ENCODE peak calls at places on chromosome 21, in six cellular contexts. R, P, D, M, K and B are unnamed samples.

GRCh38 chr21:41536076-41536826 is 28.3 kb upstream of the TMPRSS2 start:
- DNase-seq in D (no peak), R (no peak), K (no peak), P (no peak), M (no peak), B (no peak)

GRCh38 chr21:42677339-42678117 is 24.1 kb downstream of the PDE9A start:
- DNase-seq in R (no peak), M (no peak), D (no peak), K (no peak), P (no peak), B (peak)

GRCh38 chr21:24456358-24456757 is 1150.9 kb downstream of the MRPL39 start:
- DNase-seq in P (no peak), M (no peak), R (no peak), D (no peak), K (no peak), B (no peak)

GRCh38 chr21:16751705-16752104 is 761.1 kb upstream of the CXADR start:
- DNase-seq in D (no peak), R (no peak), M (no peak), P (no peak), K (no peak), B (no peak)

GRCh38 chr21:30620080-30620479 is 347 bp upstream of the KRTAP20-4 start:
- DNase-seq in K (no peak), R (no peak), P (no peak), D (no peak), M (no peak), B (no peak)

GRCh38 chr21:42850866-42851391 is 28.4 kb downstream of the WDR4 start:
- DNase-seq in K (peak), P (peak), R (peak), M (peak), D (no peak), B (peak)

GRCh38 chr21:25402134-25402957 is 204.9 kb downstream of the MRPL39 start:
- DNase-seq in K (no peak), D (no peak), P (no peak), R (no peak), M (no peak), B (peak)

GRCh38 chr21:29717659-29718058 is 222.1 kb downstream of the GRIK1 start:
- DNase-seq in K (no peak), P (no peak), R (no peak), M (no peak), D (no peak), B (no peak)

GRCh38 chr21:46549650-46550049 is 55.2 kb downstream of the S100B start:
- DNase-seq in P (no peak), K (no peak), M (no peak), R (no peak), D (no peak), B (no peak)

GRCh38 chr21:15065381-15066230 is 806 bp upstream of the NRIP1 start:
- DNase-seq in R (peak), K (peak), P (peak), D (no peak), M (peak), B (peak)

GRCh38 chr21:30988706-30989105 is 49.6 kb downstream of the KRTAP19-8 start:
- DNase-seq in M (no peak), R (no peak), K (no peak), P (no peak), D (no peak), B (no peak)

GRCh38 chr21:15293251-15293650 is 228.5 kb upstream of the NRIP1 start:
- DNase-seq in M (peak), D (peak), P (peak), K (no peak), R (no peak), B (no peak)

GRCh38 chr21:44323591-44323990 is 15.6 kb downstream of the CFAP410 start:
- DNase-seq in D (no peak), P (no peak), M (no peak), R (no peak), K (no peak), B (no peak)

GRCh38 chr21:31162827-31163226 is 124.6 kb upstream of the KRTAP19-8 start:
- DNase-seq in R (no peak), M (no peak), D (no peak), K (peak), P (no peak), B (no peak)

GRCh38 chr21:42153046-42153685 is 65.8 kb upstream of the ABCG1 start:
- DNase-seq in P (no peak), R (no peak), D (no peak), K (no peak), M (no peak), B (no peak)

GRCh38 chr21:38330671-38331070 is 73.9 kb downstream of the KCNJ15 start:
- DNase-seq in D (no peak), M (no peak), P (no peak), K (no peak), R (no peak), B (no peak)
- TF ChIP-seq REST in D (no peak), M (no peak), P (no peak), K (no peak), R (no peak), B (no peak)

GRCh38 chr21:36747114-36747814 is 48.3 kb downstream of the SIM2 start:
- DNase-seq in M (peak), K (no peak), D (no peak), P (no peak), R (peak), B (no peak)
- H3K4me3 ChIP-seq in M (peak), K (peak), D (no peak), P (no peak), R (peak), B (no peak)

DNA sequence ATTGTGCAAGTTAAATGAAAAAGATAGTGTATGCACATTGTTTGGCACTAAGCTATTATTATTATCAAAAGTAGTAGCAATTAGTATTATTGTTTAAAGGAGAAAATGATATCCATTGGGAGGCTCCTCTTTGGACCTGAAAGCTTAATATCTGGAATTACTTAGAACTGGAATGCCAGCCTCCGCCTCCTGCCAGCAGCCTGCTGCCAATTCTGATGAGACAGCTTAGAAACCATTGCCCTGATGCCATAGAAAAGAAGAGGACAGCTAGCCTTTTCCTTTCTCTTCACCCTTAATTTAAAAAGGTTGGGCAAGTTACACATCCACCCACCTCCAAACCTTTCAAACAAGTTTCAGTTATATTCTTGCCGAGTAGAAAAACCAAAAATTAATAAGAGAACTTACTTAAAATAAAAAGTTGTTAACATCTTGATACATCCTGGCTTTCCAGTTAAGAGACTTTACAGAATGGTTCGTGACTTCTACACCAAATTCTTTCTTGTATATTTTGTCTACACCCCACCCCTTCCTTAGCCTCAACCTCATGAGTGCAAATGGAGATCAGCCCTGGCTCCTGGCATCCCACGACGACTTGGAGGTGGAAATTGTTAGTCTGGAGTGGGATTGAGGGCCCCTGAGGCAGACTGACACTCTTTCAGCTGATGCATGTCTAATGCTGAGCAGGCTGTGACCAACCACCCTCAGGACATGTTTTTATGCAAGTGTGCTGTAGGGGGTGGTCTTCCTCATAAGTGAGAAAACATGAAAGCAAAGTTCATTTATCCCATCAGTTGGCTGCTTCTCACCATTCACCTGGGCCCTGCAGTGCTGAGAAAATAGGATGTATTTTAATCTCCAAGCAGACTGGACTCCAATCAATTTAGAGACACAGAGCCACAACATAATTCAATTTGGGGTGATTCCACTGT is 120.6 kb downstream of the KCNJ15 start:
- DNase-seq in M (no peak), P (no peak), K (peak), R (no peak), D (no peak), B (no peak)
- TF ChIP-seq REST in M (no peak), P (no peak), K (no peak), R (no peak), D (no peak), B (no peak)

DNA sequence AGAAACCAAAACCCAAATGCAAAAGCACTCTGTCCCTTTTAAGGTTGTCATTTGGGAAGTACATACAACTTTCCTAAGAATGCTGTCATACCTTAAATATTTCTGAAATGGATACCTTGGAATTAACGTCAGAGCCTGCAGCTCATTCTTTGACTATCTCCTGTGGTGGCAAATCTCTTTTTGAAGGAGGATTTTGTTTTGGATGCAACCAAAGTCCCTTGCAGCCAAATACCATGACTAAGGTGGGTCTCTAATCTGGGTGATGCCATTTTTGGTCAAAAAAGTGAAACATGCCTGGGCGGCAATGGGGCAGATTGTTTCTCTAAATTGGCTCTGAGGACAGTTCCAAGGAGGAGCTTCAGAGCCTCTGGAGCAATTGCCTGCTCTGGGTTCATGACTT is 25.3 kb downstream of the ADAMTS1 start:
- DNase-seq in M (no peak), D (no peak), P (no peak), R (no peak), K (no peak), B (no peak)
- H3K4me3 ChIP-seq in M (no peak), D (no peak), P (no peak), R (no peak), K (no peak), B (no peak)

GRCh38 chr21:28261291-28261690 is 731.4 kb downstream of the LTN1 start:
- DNase-seq in R (no peak), M (no peak), K (no peak), D (no peak), P (no peak), B (no peak)
- TF ChIP-seq REST in R (no peak), M (no peak), K (no peak), D (no peak), P (no peak), B (no peak)

DNA sequence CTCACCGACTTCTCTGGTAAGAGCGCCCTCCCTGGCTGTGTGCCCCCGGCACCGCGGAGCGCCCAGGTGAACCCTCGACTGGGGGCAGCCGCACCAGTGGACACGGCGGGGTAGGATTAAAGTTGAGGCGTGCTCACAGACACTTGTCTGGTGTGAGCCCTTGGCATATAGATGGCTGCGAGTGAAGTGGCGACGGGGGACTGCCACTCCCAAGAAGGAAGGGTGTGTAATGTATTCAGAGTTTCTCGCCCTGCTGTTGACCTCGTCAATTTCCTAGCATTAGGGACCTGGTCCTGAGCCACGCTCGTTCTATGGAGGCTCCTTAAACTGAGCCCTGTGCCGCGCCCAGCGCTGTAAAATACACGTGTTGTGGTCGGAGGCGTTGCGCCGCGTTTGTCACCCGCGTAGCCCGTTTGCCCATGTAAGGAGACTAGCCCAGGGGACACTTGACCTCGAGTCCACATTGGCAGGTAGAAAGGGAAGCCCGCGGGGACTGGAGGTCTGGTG is 545 bp downstream of the EVA1C start:
- DNase-seq in D (no peak), M (peak), K (no peak), R (no peak), P (no peak), B (no peak)
- H3K4me3 ChIP-seq in D (peak), M (peak), K (peak), R (no peak), P (peak), B (peak)

GRCh38 chr21:37188825-37189224 is 78.3 kb downstream of the VPS26C start:
- DNase-seq in M (no peak), P (no peak), K (no peak), D (no peak), R (no peak), B (no peak)
- TF ChIP-seq REST in M (no peak), P (no peak), K (no peak), D (no peak), R (no peak), B (no peak)

DNA sequence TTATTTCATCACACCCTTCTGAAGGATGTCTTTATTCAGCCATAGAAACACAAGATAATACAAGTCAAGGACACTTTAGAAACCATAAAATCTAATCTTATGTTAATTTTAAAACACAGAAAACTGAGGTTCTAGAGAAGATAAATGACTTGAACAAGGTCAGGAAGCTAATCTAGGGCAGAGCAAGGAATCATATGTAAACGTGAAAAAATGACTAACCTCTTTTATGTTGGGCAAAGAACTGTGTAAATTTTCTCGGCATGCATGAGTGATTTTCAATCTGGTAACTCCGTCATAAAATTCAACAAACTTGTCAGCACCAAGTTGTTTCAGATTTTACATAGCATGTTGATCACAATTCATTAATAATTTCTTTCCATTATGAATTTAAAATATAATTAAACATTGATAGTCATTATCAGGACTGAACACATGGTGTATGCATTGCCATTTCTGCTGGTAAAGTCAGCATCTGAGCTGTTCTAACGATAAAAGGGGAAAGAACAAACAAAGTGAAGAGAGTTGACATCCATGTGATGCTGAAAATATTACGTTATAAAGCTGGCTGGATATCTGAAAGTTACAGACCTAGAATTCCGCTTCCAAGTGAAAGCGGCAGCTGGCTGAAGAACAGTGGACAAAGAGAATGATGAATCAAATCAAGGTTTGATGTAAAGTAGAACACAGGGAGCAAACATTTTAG is 1037.4 kb upstream of the TMPRSS15 start:
- DNase-seq in P (no peak), M (no peak), D (no peak), R (peak), K (no peak), B (no peak)
- H3K4me3 ChIP-seq in P (no peak), M (no peak), D (no peak), R (no peak), K (no peak), B (no peak)

DNA sequence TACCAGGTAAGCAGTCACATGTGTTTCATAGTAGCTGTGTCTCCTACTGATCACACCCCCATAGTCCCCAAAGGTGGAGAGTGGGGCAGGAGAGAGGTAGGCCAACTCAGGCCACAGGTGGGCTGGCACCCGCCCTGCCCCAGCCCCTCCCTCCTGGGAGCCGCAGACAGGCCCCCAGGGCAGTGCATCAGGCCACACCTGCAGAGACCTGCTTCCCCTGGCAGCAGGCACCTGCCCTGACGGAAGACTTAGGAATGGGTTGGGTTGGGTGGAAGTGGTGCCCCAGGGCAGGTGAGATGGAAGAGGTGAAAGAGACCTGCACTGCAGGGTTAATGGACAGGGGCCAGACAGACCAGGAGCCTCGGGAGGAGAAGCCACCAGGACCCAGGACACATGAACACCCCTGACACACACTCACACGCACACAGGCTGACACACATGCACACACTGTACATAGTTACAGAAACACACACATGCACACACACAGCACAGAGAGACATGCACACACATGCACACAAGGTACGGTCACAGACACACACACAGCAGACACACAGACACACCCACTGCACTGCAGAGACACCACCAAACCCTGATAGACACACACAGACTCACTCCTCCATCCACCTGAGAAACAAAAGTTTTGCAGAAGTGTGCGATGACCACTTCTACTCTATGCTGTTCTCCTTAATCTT is 1.7 kb upstream of the COL18A1 start:
- DNase-seq in M (no peak), P (no peak), K (no peak), D (no peak), R (no peak), B (no peak)
- TF ChIP-seq REST in M (no peak), P (no peak), K (no peak), D (no peak), R (no peak), B (no peak)